ENCODE peak calls at places on chromosomes 7 and 10, in five cellular contexts. W is stimulated activated CD8-positive, alpha-beta memory T cell treated with anti-CD3 and anti-CD28 coated beads, Interleukin-12 subunit alpha, Interleukin-12 subunit beta, amount 100 ng/mL, for 4 hours; V is NCI-H510A; Y is skeletal muscle cell; A is sciatic nerve. Z is an unnamed sample.

GRCh38 chr7:24244554-24244953 is 39.4 kb upstream of the NPY start:
- DNase-seq in W (no peak), V (no peak), Y (no peak), A (no peak), Z (no peak)

GRCh38 chr7:122902751-122903495 is 16.7 kb upstream of the CADPS2 start:
- DNase-seq in W (no peak), V (no peak), Y (no peak), A (no peak), Z (peak; percentile 13)

GRCh38 chr10:124722812-124723783 is 21.1 kb downstream of the FAM53B start:
- DNase-seq in W (no peak), V (no peak), Y (no peak), A (no peak), Z (peak; percentile 94)

GRCh38 chr7:148697950-148698396 is 730 bp upstream of the CUL1 start:
- DNase-seq in W (no peak), V (no peak), Y (no peak), A (no peak), Z (no peak)

GRCh38 chr10:92267343-92267742 is 23.5 kb downstream of the CPEB3 start:
- DNase-seq in W (no peak), V (no peak), Y (no peak), A (no peak), Z (peak; percentile 42)

GRCh38 chr10:98077223-98077622 is 46.8 kb upstream of the CRTAC1 start:
- DNase-seq in W (no peak), V (no peak), Y (no peak), A (no peak), Z (no peak)

GRCh38 chr10:87925570-87925969 is 62.1 kb downstream of the PTEN start:
- DNase-seq in W (no peak), V (peak; percentile 73), Y (peak; percentile 13), A (no peak), Z (no peak)

GRCh38 chr10:86957471-86958108 is at the start of gene MMRN2:
- DNase-seq in W (no peak), V (no peak), Y (no peak), A (no peak), Z (no peak)

GRCh38 chr10:118638680-118639079 is 43.2 kb upstream of the PRLHR start:
- DNase-seq in W (no peak), V (no peak), Y (no peak), A (no peak), Z (no peak)

GRCh38 chr7:12995912-12996469 is 308.6 kb downstream of the ARL4A start:
- DNase-seq in W (no peak), V (no peak), Y (no peak), A (no peak), Z (no peak)

GRCh38 chr10:100158044-100158805 is 27.6 kb downstream of the ERLIN1 start:
- DNase-seq in W (no peak), V (no peak), Y (no peak), A (no peak), Z (peak; percentile 81)

GRCh38 chr10:28783089-28783488 is 105.8 kb downstream of the BAMBI start:
- DNase-seq in W (no peak), V (no peak), Y (no peak), A (no peak), Z (no peak)

GRCh38 chr7:92765725-92766124 is 70.6 kb downstream of the CDK6 start:
- DNase-seq in W (no peak), V (no peak), Y (peak; percentile 68), A (no peak), Z (no peak)

GRCh38 chr7:155984028-155984607 is 171.9 kb upstream of the SHH start:
- DNase-seq in W (no peak), V (no peak), Y (no peak), A (no peak), Z (no peak)